ENCODE peak calls at places on chromosome 18, in nine cellular contexts. J is osteoblast, L is H9, I is K562, P is cardiac muscle cell, Q is substantia nigra, V is psoas muscle, N is body of pancreas, W is brain microvascular endothelial cell. G is an unnamed sample.

GRCh38 chr18:68991281-68991680 is 193.4 kb downstream of the CCDC102B start:
- DNase-seq in J (peak), L (no peak), I (no peak), P (no peak), Q (no peak), V (no peak), N (no peak), W (peak), G (no peak)

GRCh38 chr18:62717850-62718229 is 2.5 kb downstream of the PHLPP1 start:
- DNase-seq in J (no peak), L (no peak), I (no peak), P (no peak), Q (no peak), V (no peak), N (no peak), W (no peak), G (no peak)

GRCh38 chr18:2948038-2948437 is 64.9 kb downstream of the LPIN2 start:
- DNase-seq in J (no peak), L (no peak), I (peak), P (peak), Q (no peak), V (no peak), N (peak), W (peak), G (peak)

GRCh38 chr18:56431551-56431950 is 206.8 kb downstream of the TXNL1 start:
- DNase-seq in J (no peak), L (no peak), I (no peak), P (no peak), Q (no peak), V (no peak), N (peak), W (no peak), G (peak)

GRCh38 chr18:27674411-27674810 is 489.3 kb upstream of the CHST9 start:
- DNase-seq in J (no peak), L (no peak), I (no peak), P (no peak), Q (no peak), V (no peak), N (no peak), W (no peak), G (no peak)

GRCh38 chr18:4284528-4284927 is 170.6 kb downstream of the DLGAP1 start:
- DNase-seq in J (no peak), L (no peak), I (no peak), P (no peak), Q (no peak), V (no peak), N (no peak), W (no peak), G (no peak)

GRCh38 chr18:33804258-33804657 is 226.2 kb downstream of the ASXL3 start:
- DNase-seq in J (no peak), L (no peak), I (peak), P (peak), Q (no peak), V (no peak), N (peak), W (peak), G (peak)

GRCh38 chr18:33440011-33440383 is 524 bp downstream of the CCDC178 start:
- DNase-seq in J (peak), L (peak), I (peak), P (peak), Q (no peak), V (peak), N (peak), W (peak), G (no peak)

GRCh38 chr18:8450013-8450412 is 159.2 kb upstream of the RAB12 start:
- DNase-seq in J (no peak), L (peak), I (peak), P (peak), Q (no peak), V (no peak), N (no peak), W (no peak), G (no peak)

GRCh38 chr18:24427484-24427883 is 1.0 kb downstream of the IMPACT start:
- DNase-seq in J (peak), L (no peak), I (peak), P (no peak), Q (no peak), V (no peak), N (no peak), W (peak), G (no peak)

GRCh38 chr18:24913507-24914147 is 438.3 kb downstream of the ZNF521 start:
- DNase-seq in J (no peak), L (no peak), I (no peak), P (no peak), Q (no peak), V (peak), N (no peak), W (no peak), G (no peak)

GRCh38 chr18:22951823-22952222 is 18.7 kb downstream of the RBBP8 start:
- DNase-seq in J (no peak), L (no peak), I (no peak), P (no peak), Q (no peak), V (no peak), N (no peak), W (no peak), G (no peak)

GRCh38 chr18:10286580-10287150 is 167.8 kb upstream of the APCDD1 start:
- DNase-seq in J (no peak), L (no peak), I (no peak), P (no peak), Q (no peak), V (no peak), N (no peak), W (no peak), G (no peak)

GRCh38 chr18:76764296-76764901 is 58.0 kb upstream of the ZNF236 start:
- DNase-seq in J (no peak), L (no peak), I (no peak), P (no peak), Q (no peak), V (no peak), N (no peak), W (no peak), G (no peak)

GRCh38 chr18:32980896-32981295 is 208.1 kb upstream of the KLHL14 start:
- DNase-seq in J (no peak), L (no peak), I (no peak), P (no peak), Q (no peak), V (no peak), N (no peak), W (no peak), G (no peak)

GRCh38 chr18:63881851-63882250 is 5.7 kb upstream of the SERPINB2 start:
- DNase-seq in J (no peak), L (no peak), I (no peak), P (no peak), Q (no peak), V (no peak), N (no peak), W (peak), G (no peak)

GRCh38 chr18:77061946-77062517 is 70.6 kb downstream of the MBP start:
- DNase-seq in J (peak), L (peak), I (peak), P (no peak), Q (no peak), V (no peak), N (no peak), W (peak), G (no peak)

GRCh38 chr18:55321268-55322175 is 266.5 kb downstream of the TCF4 start:
- DNase-seq in J (peak), L (peak), I (no peak), P (peak), Q (peak), V (peak), N (peak), W (peak), G (peak)

GRCh38 chr18:61651880-61652268 is 240.9 kb downstream of the RNF152 start:
- DNase-seq in J (no peak), L (no peak), I (no peak), P (no peak), Q (no peak), V (no peak), N (no peak), W (no peak), G (peak)

GRCh38 chr18:36828157-36828629 is 609 bp downstream of the TPGS2 start:
- DNase-seq in J (peak), L (peak), I (peak), P (no peak), Q (no peak), V (peak), N (peak), W (peak), G (no peak)

GRCh38 chr18:76454429-76454828 is 40.6 kb downstream of the ZNF516 start:
- DNase-seq in J (no peak), L (no peak), I (no peak), P (no peak), Q (no peak), V (no peak), N (no peak), W (no peak), G (no peak)

GRCh38 chr18:12455511-12455910 is 47.8 kb downstream of the PRELID3A start:
- DNase-seq in J (no peak), L (no peak), I (no peak), P (no peak), Q (peak), V (no peak), N (no peak), W (peak), G (no peak)

GRCh38 chr18:68992719-68993482 is 195.0 kb downstream of the CCDC102B start:
- DNase-seq in J (no peak), L (no peak), I (no peak), P (no peak), Q (no peak), V (no peak), N (no peak), W (no peak), G (no peak)

GRCh38 chr18:24928479-24928878 is 423.5 kb downstream of the ZNF521 start:
- DNase-seq in J (no peak), L (no peak), I (no peak), P (no peak), Q (no peak), V (no peak), N (no peak), W (no peak), G (no peak)

GRCh38 chr18:79507076-79507545 is 111.4 kb downstream of the NFATC1 start:
- DNase-seq in J (peak), L (no peak), I (peak), P (peak), Q (no peak), V (peak), N (peak), W (peak), G (no peak)

GRCh38 chr18:79508565-79509535 is 113.1 kb downstream of the NFATC1 start:
- DNase-seq in J (peak), L (no peak), I (no peak), P (no peak), Q (no peak), V (peak), N (peak), W (no peak), G (no peak)

GRCh38 chr18:79509536-79509930 is 113.8 kb downstream of the NFATC1 start:
- DNase-seq in J (peak), L (no peak), I (no peak), P (no peak), Q (no peak), V (peak), N (peak), W (no peak), G (no peak)

GRCh38 chr18:79506191-79507075 is 110.7 kb downstream of the NFATC1 start:
- DNase-seq in J (peak), L (no peak), I (no peak), P (no peak), Q (no peak), V (peak), N (no peak), W (no peak), G (no peak)

DNA sequence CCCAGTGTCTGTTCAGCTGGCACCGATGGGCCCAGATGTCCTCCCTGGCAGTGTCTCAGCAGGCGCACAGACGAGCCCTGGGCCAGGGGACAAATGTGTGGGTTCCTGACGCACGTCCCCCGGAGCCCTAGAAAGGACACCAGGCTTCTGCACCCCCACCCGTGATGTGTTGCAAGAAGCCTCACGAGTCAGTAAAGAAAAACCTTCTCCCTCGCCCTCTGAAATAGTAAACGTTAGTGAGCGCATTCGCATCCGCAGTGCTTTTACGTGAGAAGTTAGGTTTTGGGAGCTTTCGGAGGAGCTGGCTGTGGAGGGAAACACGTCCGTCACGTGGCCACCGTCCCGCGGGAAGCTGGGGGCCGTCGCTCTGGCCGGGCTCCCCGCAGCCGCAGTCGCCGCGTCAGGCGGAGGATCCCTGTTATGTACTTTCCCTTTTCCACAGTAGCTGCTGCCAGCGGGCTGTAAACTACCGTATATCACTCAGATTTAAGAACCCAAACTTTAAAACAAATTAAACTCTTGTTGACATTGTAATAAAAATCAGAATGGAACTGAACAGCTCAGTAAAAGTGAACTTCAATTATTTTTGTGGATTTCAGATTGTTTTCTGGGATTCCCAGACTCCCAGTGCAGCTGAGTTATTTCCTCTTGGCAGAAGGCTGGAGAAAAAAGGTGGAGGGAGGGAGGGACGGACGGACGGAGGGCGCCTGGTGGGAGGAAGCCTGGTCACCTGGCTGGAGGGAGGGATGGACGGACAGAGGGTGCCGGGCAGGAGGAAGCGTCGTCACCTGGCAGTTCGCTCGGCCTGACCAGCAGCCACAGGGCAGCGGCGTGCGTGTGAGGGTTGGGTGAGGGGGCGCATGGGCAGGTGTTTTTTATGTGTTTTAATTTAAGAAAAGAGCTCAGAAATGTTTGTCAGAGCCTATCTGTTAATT is 112.1 kb downstream of the NFATC1 start:
- DNase-seq in J (peak), L (no peak), I (no peak), P (no peak), Q (peak), V (peak), N (peak), W (peak), G (no peak)
- H3K27ac ChIP-seq in J (peak), L (no peak), I (peak), P (peak), Q (peak), V (peak), N (peak), W (no peak), G (no peak)

GRCh38 chr18:6994719-6995430 is 122.7 kb downstream of the LAMA1 start:
- DNase-seq in J (no peak), L (no peak), I (no peak), P (no peak), Q (no peak), V (no peak), N (no peak), W (no peak), G (peak)

GRCh38 chr18:6992761-6993160 is 124.8 kb downstream of the LAMA1 start:
- DNase-seq in J (no peak), L (no peak), I (no peak), P (no peak), Q (no peak), V (no peak), N (no peak), W (no peak), G (no peak)

GRCh38 chr18:6997802-6998201 is 119.8 kb downstream of the LAMA1 start:
- DNase-seq in J (no peak), L (no peak), I (no peak), P (no peak), Q (no peak), V (no peak), N (peak), W (no peak), G (no peak)

GRCh38 chr18:6994053-6994452 is 123.5 kb downstream of the LAMA1 start:
- DNase-seq in J (no peak), L (no peak), I (no peak), P (peak), Q (no peak), V (no peak), N (no peak), W (no peak), G (peak)
- H3K27ac ChIP-seq in J (no peak), L (no peak), I (no peak), P (peak), Q (no peak), V (no peak), N (no peak), W (no peak), G (peak)

GRCh38 chr18:53861185-53861584 is 363.3 kb downstream of the MBD2 start:
- DNase-seq in J (no peak), L (no peak), I (no peak), P (no peak), Q (no peak), V (no peak), N (no peak), W (no peak), G (peak)
- H3K27ac ChIP-seq in J (no peak), L (no peak), I (no peak), P (no peak), Q (no peak), V (no peak), N (no peak), W (no peak), G (no peak)

DNA sequence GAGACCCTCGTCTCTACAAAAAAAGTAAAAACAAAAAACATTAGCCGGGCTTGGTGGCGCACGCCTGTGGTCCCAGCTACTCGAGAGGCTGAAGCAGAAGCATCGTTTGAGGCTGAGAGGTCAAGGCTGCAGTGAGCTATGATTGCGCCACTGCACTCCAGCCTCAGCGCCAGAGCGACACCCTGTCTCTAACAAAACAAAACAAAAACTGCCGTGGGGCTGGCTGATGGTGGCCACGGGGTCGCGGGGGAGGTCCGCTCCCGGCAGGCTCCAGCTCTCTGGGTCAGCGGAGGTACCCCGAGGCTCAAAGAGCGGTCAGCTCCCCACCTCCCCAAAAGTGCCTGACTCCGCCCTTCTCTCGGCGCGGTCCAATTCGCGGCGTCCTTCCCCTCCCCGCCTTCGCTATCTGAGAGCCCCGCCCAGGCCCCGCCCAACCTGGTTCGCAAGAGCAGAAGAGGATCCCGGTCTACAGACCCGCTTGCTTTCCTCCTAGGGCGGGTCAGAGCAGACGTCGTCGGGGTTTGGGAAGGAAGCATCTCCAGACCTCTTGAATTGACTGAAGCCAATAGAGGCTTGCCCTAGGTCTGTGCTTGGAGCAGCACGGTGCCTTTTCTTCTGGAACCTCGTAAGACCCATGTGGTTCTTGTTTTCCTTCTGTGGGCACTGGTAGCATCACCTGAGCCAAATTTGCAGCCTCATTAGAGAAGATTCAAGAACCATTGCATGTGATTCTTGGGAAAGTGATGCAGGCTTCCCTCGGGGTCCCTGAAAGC is 7.8 kb downstream of the RAX start:
- DNase-seq in J (peak), L (peak), I (peak), P (no peak), Q (no peak), V (no peak), N (no peak), W (no peak), G (no peak)
- H3K27ac ChIP-seq in J (no peak), L (no peak), I (no peak), P (no peak), Q (no peak), V (no peak), N (no peak), W (no peak), G (no peak)

GRCh38 chr18:46704189-46704588 is 47.2 kb upstream of the LOXHD1 start:
- DNase-seq in J (no peak), L (no peak), I (no peak), P (no peak), Q (no peak), V (no peak), N (no peak), W (no peak), G (no peak)

GRCh38 chr18:46711444-46711863 is 45.4 kb downstream of the ST8SIA5 start:
- DNase-seq in J (no peak), L (no peak), I (peak), P (peak), Q (no peak), V (peak), N (no peak), W (no peak), G (no peak)

GRCh38 chr18:46705521-46705920 is 48.5 kb upstream of the LOXHD1 start:
- DNase-seq in J (peak), L (peak), I (no peak), P (peak), Q (no peak), V (no peak), N (no peak), W (no peak), G (no peak)

GRCh38 chr18:46704816-46705215 is 47.8 kb upstream of the LOXHD1 start:
- DNase-seq in J (peak), L (no peak), I (no peak), P (no peak), Q (no peak), V (no peak), N (no peak), W (no peak), G (no peak)

GRCh38 chr18:46706968-46707367 is 49.9 kb downstream of the ST8SIA5 start:
- DNase-seq in J (no peak), L (no peak), I (no peak), P (no peak), Q (no peak), V (no peak), N (no peak), W (no peak), G (peak)
- H3K27ac ChIP-seq in J (no peak), L (no peak), I (no peak), P (no peak), Q (no peak), V (peak), N (no peak), W (no peak), G (no peak)

DNA sequence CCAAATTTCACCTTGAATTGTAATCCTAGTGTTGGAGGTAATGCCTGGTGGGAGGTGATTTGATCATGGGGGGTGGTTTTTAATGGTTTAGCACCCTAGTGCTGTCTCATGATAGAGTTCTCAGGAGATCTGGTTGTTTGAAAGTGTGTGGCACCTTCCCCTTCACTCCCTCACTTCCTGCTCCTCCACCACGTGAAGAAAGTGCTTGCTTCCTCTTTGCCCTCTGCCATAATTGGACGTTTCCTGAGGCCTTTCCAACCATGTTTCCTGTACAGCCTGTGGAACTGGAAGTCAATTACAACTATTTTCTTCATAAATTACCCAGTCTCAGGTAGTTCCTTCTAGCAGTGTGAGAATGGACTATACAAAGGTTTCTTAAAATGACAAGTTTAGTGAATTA is 251.8 kb upstream of the NETO1 start:
- DNase-seq in J (no peak), L (no peak), I (no peak), P (no peak), Q (no peak), V (no peak), N (no peak), W (no peak), G (no peak)
- H3K27ac ChIP-seq in J (no peak), L (no peak), I (no peak), P (no peak), Q (no peak), V (no peak), N (no peak), W (no peak), G (no peak)

DNA sequence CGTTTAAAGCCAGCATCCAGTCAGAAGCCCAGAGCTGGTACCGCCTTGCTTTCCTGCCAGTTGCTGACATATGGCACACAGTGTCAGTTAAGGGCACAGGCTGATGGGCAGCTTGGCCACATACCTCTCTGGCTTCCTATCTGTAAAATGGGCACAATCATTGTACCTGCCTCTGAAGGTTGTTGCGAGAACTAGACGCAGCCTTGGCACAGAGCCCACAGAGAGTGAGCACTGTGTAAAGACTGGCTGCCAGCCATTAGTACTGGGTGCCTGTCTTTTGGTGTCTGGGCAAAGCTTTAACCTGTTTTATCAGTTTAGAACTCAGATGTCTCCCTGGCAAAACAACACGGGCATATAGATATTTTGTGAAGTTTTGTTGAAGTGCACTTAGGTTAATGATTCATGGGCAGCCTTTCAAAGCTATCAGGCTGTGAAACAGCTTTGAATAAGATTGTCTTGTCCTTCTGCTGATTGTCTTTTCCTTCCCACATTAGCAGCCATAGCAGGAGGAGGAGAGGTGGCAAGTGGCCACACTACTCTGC is 269.5 kb downstream of the NEDD4L start:
- DNase-seq in J (peak), L (no peak), I (no peak), P (no peak), Q (no peak), V (no peak), N (peak), W (no peak), G (no peak)
- H3K27ac ChIP-seq in J (peak), L (no peak), I (no peak), P (no peak), Q (no peak), V (peak), N (peak), W (peak), G (peak)